ENCODE peak calls at places on chromosomes 2 and 18, in nine cellular contexts. M, V, L, K, W, B, D, P and H are unnamed samples.

GRCh38 chr2:102224824-102225739 is 38.3 kb downstream of the IL1RL2 start:
- DNase-seq in K (peak; percentile 60), D (no peak), B (no peak), P (no peak), V (no peak), M (no peak), W (no peak), L (no peak), H (no peak)

GRCh38 chr2:9573013-9573708 is 17.5 kb upstream of the ADAM17 start:
- DNase-seq in D (no peak), B (no peak), K (no peak), W (peak; percentile 65), M (no peak), P (no peak), V (no peak), L (no peak), H (no peak)

GRCh38 chr18:48124857-48125626 is 194.6 kb upstream of the SMAD2 start:
- DNase-seq in K (no peak), W (no peak), D (no peak), L (peak; percentile 55), M (no peak), V (no peak), P (no peak), B (no peak), H (no peak)

GRCh38 chr2:20184067-20184938 is 40.6 kb downstream of the SDC1 start:
- DNase-seq in M (no peak), D (no peak), B (peak; percentile 86), K (peak; percentile 93), L (peak; percentile 49), W (peak; percentile 77), P (no peak), V (no peak), H (no peak)

GRCh38 chr18:2644535-2644934 is 11.0 kb upstream of the SMCHD1 start:
- DNase-seq in W (no peak), V (no peak), B (no peak), K (no peak), L (no peak), D (no peak), M (no peak), P (no peak), H (no peak)

GRCh38 chr18:55555628-55556027 is 32.4 kb downstream of the TCF4 start:
- DNase-seq in V (no peak), W (no peak), P (no peak), M (no peak), K (no peak), D (no peak), L (no peak), B (no peak), H (no peak)

GRCh38 chr2:15554525-15555218 is 6.5 kb downstream of the NBAS start:
- DNase-seq in W (peak; percentile 49), B (no peak), P (no peak), L (no peak), V (no peak), D (no peak), M (no peak), K (no peak), H (no peak)

GRCh38 chr2:105397025-105397722 is 1.7 kb downstream of the FHL2 start:
- DNase-seq in M (peak; percentile 27), P (no peak), L (no peak), V (peak; percentile 60), D (no peak), W (no peak), B (peak; percentile 40), K (no peak), H (no peak)

GRCh38 chr2:212027681-212028628 is 510.6 kb downstream of the ERBB4 start:
- DNase-seq in B (no peak), K (no peak), L (no peak), D (no peak), P (no peak), V (no peak), W (peak; percentile 52), M (no peak), H (no peak)

GRCh38 chr2:105329561-105330495 is at the start of gene TGFBRAP1:
- DNase-seq in L (peak; percentile 56), K (peak; percentile 35), D (no peak), B (peak; percentile 16), W (peak; percentile 42), M (peak; percentile 56), V (no peak), P (peak; percentile 29), H (peak; percentile 27)

GRCh38 chr2:144217853-144218633 is 301.9 kb downstream of the ZEB2 start:
- DNase-seq in B (no peak), V (no peak), P (peak; percentile 11), W (peak; percentile 35), K (no peak), L (no peak), M (no peak), D (no peak), H (no peak)

GRCh38 chr2:201402651-201403573 is 45.8 kb upstream of the FLACC1 start:
- DNase-seq in W (peak; percentile 55), L (no peak), M (no peak), K (no peak), P (no peak), D (no peak), B (no peak), V (no peak), H (no peak)

GRCh38 chr2:60706021-60706420 is 50.0 kb upstream of the PAPOLG start:
- DNase-seq in K (no peak), W (peak; percentile 43), V (no peak), L (peak; percentile 46), B (no peak), M (no peak), P (no peak), D (no peak), H (no peak)

DNA sequence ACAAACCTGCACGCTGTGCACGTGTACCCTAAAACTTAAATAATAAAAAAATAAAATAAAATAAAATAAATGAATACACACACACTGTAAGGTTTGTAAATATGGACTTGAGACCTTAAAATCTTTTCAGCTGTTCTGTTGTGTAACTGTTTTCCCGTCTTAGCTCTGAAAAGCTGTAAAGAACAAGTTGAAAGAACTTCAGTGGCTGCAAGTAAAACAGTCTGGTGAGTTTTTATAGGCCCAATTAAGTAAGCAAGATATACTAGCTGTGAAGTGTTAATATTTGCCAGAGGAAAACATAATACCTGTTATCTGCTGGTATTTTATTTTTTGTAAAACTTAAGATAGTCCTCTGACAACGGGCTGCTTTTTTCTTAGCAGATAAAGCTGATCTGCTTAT is 177.0 kb upstream of the NRP2 start:
- DNase-seq in B (no peak), V (no peak), L (no peak), P (no peak), W (no peak), M (no peak), K (no peak), D (no peak), H (no peak)
- TF ChIP-seq POLR2A in B (no peak), V (no peak), L (no peak), P (no peak), W (no peak), M (no peak), K (no peak), D (no peak), H (no peak)

DNA sequence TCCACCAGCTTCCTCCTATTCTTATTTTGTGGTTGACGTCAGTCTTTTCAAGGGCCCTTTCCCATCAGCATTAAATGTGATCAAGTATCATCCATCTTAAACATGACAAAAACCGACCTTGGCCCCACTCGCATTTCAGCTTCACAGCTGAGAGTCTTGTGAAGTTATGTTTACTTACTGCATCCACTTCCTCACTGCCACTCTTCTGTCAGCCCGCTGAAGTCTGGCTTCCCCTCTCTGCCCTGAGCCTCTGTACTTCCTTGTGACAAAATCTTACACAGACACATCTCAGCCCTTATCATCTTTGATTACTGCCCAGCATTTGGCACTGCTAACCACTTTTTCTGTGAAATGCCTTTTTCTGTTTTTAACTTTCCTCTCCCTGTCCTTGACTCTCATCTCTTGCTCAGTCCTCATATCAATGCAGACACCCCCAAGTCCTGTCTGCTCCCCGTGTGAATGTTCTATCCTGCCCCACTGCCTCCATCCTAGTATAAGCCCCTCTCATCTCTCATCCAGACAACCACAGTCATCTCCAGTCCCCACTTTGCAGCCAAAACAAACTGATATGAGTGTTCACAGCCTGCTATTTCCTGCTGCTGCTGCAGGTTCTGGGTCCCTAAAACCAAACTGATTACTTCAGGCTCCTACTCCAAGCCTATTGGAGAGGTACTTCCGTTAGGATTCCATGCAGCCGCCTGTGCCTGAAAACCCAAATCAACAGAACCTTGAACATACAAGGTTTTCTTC is 31.4 kb downstream of the FOSL2 start:
- DNase-seq in P (no peak), K (no peak), V (no peak), W (peak; percentile 44), D (no peak), M (no peak), B (no peak), L (peak; percentile 75), H (no peak)
- H3K27ac ChIP-seq in P (no peak overlapping the region), K (no peak overlapping the region), V (no peak overlapping the region), W (no peak overlapping the region), D (no peak overlapping the region), M (no peak overlapping the region), B (peak overlapping the region; percentile 5), L (peak overlapping the region; percentile 60), H (no peak overlapping the region)

DNA sequence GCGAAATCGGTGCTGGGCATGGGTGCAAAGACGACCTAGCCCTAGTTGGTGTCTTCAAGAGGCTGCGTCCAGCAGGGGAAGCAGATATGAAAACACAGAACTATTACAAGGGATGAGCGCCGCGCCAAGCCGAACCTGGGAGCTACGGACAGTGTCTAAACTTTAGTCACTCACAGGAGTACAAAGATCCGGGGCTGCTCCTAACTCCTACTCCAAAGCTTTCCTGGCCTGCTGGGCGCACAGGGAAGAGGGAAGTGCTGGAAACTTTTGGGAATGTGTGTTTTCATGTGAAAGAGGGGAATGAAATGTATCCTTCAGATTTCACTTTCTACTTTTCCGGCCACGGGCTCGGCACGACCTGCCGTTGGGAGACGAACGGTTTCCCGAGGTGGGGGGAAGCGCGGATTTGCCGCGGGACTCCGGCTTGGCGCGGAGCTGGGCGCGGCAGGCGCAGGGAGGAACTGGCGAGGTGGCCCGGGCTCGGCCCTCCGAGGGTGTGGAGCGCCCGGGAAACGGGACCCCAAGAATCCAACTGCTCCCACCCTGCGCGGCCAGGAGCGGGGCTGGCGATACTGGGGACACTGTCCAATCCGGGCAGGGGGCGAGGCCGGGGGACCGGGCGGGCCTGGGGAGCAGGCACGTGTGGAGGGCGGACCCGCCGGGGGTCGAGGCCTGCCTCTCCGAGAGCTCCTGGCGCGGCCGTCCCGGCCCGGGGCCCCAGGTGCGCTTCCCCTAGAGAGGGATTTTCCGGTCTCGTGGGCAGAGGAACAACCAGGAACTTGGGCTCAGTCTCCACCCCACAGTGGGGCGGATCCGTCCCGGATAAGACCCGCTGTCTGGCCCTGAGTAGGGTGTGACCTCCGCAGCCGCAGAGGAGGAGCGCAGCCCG is at the start of gene ANXA4:
- DNase-seq in D (peak; percentile 71), L (peak; percentile 78), V (peak; percentile 62), P (peak; percentile 93), M (peak; percentile 85), K (peak; percentile 90), B (peak; percentile 93), W (peak; percentile 74), H (peak; percentile 82)
- TF ChIP-seq POLR2A in D (peak; percentile 89), L (no peak), V (peak; percentile 79), P (peak; percentile 95), M (no peak), K (peak; percentile 85), B (peak; percentile 89), W (no peak), H (peak; percentile 88)

DNA sequence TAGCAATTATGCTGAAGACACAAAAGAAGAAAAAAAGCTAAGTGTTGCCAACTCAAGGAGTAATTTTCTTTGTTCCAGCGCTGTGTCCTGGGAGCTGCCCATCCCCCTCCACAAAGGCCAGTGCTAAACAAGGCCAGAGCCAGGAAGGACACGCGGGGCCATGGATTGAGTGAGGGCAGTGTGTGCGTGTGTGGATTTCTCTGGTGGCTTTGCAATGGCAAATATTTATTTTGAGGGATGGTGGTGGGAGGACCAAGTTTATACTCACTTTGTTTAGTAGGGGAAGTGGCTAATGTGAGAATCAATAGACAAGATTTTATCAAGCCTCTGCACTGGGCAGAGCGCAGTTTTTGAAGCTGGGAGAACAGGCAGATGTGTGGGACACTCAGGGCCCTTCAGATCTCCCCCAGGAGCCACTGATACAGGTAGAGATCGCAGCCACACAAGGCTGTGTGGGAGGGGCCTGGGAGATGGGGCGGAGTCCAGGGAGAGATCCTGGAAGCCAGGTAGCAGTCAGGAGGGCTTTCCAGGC is 11.4 kb downstream of the AGAP1 start:
- DNase-seq in P (no peak), K (peak; percentile 85), W (no peak), D (no peak), B (no peak), L (peak; percentile 51), M (no peak), V (no peak), H (no peak)
- H3K27ac ChIP-seq in P (no peak overlapping the region), K (peak overlapping the region; percentile 75), W (no peak overlapping the region), D (peak overlapping the region; percentile 36), B (peak overlapping the region; percentile 71), L (no peak overlapping the region), M (no peak overlapping the region), V (no peak overlapping the region), H (peak overlapping the region; percentile 11)